ENCODE peak calls at places on chromosomes 1 and 21, in four cellular contexts. One of them, this sample, is unnamed.

GRCh38 chr1:243313635-243314536 is 58.0 kb downstream of the SDCCAG8 start:
- DNase-seq in WTC11: no peak
- DNase-seq in GM12878: peak
- DNase-seq in HepG2: no peak
- DNase-seq in this sample: no peak

GRCh38 chr1:24151175-24151533 is 8.2 kb upstream of the IL22RA1 start:
- DNase-seq in WTC11: peak
- DNase-seq in GM12878: no peak
- DNase-seq in HepG2: peak
- DNase-seq in this sample: no peak

GRCh38 chr21:41429305-41429704 is 3.3 kb downstream of the MX1 start:
- DNase-seq in WTC11: no peak
- DNase-seq in GM12878: no peak
- DNase-seq in HepG2: no peak
- DNase-seq in this sample: no peak

GRCh38 chr1:116478621-116479020 is 92.2 kb downstream of the CD58 start:
- DNase-seq in WTC11: no peak
- DNase-seq in GM12878: no peak
- DNase-seq in HepG2: no peak
- DNase-seq in this sample: no peak

GRCh38 chr1:64363616-64364015 is 106.3 kb upstream of the CACHD1 start:
- DNase-seq in WTC11: no peak
- DNase-seq in GM12878: no peak
- DNase-seq in HepG2: no peak
- DNase-seq in this sample: no peak

GRCh38 chr1:44786138-44786840 is 1.7 kb downstream of the BEST4 start:
- DNase-seq in WTC11: peak
- DNase-seq in GM12878: no peak
- DNase-seq in HepG2: peak
- DNase-seq in this sample: peak

GRCh38 chr1:231931846-231932454 is 305.4 kb downstream of the DISC1 start:
- DNase-seq in WTC11: peak
- DNase-seq in GM12878: no peak
- DNase-seq in HepG2: no peak
- DNase-seq in this sample: peak

GRCh38 chr1:186896211-186896610 is 67.5 kb downstream of the PLA2G4A start:
- DNase-seq in WTC11: no peak
- DNase-seq in GM12878: no peak
- DNase-seq in HepG2: no peak
- DNase-seq in this sample: no peak

GRCh38 chr1:17250601-17251000 is 1.7 kb downstream of the PADI3 start:
- DNase-seq in WTC11: no peak
- DNase-seq in GM12878: no peak
- DNase-seq in HepG2: no peak
- DNase-seq in this sample: no peak

GRCh38 chr1:180926164-180926981 is 13.7 kb downstream of the KIAA1614 start:
- DNase-seq in WTC11: no peak
- DNase-seq in GM12878: no peak
- DNase-seq in HepG2: no peak
- DNase-seq in this sample: no peak

GRCh38 chr21:16040601-16041000 is 310.8 kb downstream of the USP25 start:
- DNase-seq in WTC11: no peak
- DNase-seq in GM12878: no peak
- DNase-seq in HepG2: peak
- DNase-seq in this sample: no peak

GRCh38 chr1:193700710-193701355 is 514.4 kb upstream of the B3GALT2 start:
- DNase-seq in WTC11: no peak
- DNase-seq in GM12878: no peak
- DNase-seq in HepG2: no peak
- DNase-seq in this sample: no peak

GRCh38 chr1:228029281-228029680 is 22.5 kb downstream of the WNT3A start:
- DNase-seq in WTC11: no peak
- DNase-seq in GM12878: no peak
- DNase-seq in HepG2: no peak
- DNase-seq in this sample: no peak

GRCh38 chr1:182484531-182485257 is 34.7 kb downstream of the RGSL1 start:
- DNase-seq in WTC11: peak
- DNase-seq in GM12878: peak
- DNase-seq in HepG2: no peak
- DNase-seq in this sample: peak

GRCh38 chr1:74596770-74597169 is 76.8 kb downstream of the ERICH3 start:
- DNase-seq in WTC11: no peak
- DNase-seq in GM12878: no peak
- DNase-seq in HepG2: no peak
- DNase-seq in this sample: no peak

GRCh38 chr1:155729031-155729898 is 40.4 kb downstream of the DAP3 start:
- DNase-seq in WTC11: peak
- DNase-seq in GM12878: no peak
- DNase-seq in HepG2: peak
- DNase-seq in this sample: peak

GRCh38 chr1:208043690-208044089 is 132.8 kb upstream of the CD34 start:
- DNase-seq in WTC11: no peak
- DNase-seq in GM12878: no peak
- DNase-seq in HepG2: no peak
- DNase-seq in this sample: no peak

GRCh38 chr1:107434379-107434728 is 293.5 kb downstream of the NTNG1 start:
- DNase-seq in WTC11: no peak
- DNase-seq in GM12878: no peak
- DNase-seq in HepG2: no peak
- DNase-seq in this sample: no peak

GRCh38 chr1:218281285-218281684 is 3.8 kb upstream of the RRP15 start:
- DNase-seq in WTC11: no peak
- DNase-seq in GM12878: no peak
- DNase-seq in HepG2: peak
- DNase-seq in this sample: no peak

GRCh38 chr1:245859510-245860114 is 647.5 kb downstream of the SMYD3 start:
- DNase-seq in WTC11: no peak
- DNase-seq in GM12878: no peak
- DNase-seq in HepG2: no peak
- DNase-seq in this sample: no peak

GRCh38 chr1:100053727-100054126 is 79.0 kb downstream of the SASS6 start:
- DNase-seq in WTC11: no peak
- DNase-seq in GM12878: no peak
- DNase-seq in HepG2: no peak
- DNase-seq in this sample: no peak

GRCh38 chr1:24705260-24706073 is 39.8 kb upstream of the CLIC4 start:
- DNase-seq in WTC11: peak
- DNase-seq in GM12878: peak
- DNase-seq in HepG2: peak
- DNase-seq in this sample: peak

GRCh38 chr1:32903991-32904776 is 3.0 kb upstream of the TMEM54 start:
- DNase-seq in WTC11: no peak
- DNase-seq in GM12878: no peak
- DNase-seq in HepG2: no peak
- DNase-seq in this sample: no peak

GRCh38 chr1:79796434-79796833 is 789.9 kb upstream of the ADGRL4 start:
- DNase-seq in WTC11: no peak
- DNase-seq in GM12878: no peak
- DNase-seq in HepG2: no peak
- DNase-seq in this sample: no peak

GRCh38 chr1:225882699-225883615 is 777 bp upstream of the TMEM63A start:
- DNase-seq in WTC11: peak
- DNase-seq in GM12878: no peak
- DNase-seq in HepG2: peak
- DNase-seq in this sample: peak

GRCh38 chr1:32893198-32894018 is 7.1 kb downstream of the HPCA start:
- DNase-seq in WTC11: peak
- DNase-seq in GM12878: no peak
- DNase-seq in HepG2: no peak
- DNase-seq in this sample: peak

GRCh38 chr21:16942703-16943102 is 570.1 kb upstream of the CXADR start:
- DNase-seq in WTC11: peak
- DNase-seq in GM12878: no peak
- DNase-seq in HepG2: peak
- DNase-seq in this sample: no peak

GRCh38 chr1:28855469-28855944 is 43.5 kb downstream of the OPRD1 start:
- DNase-seq in WTC11: no peak
- DNase-seq in GM12878: no peak
- DNase-seq in HepG2: no peak
- DNase-seq in this sample: peak

GRCh38 chr1:191350938-191351337 is 807.3 kb upstream of the RGS18 start:
- DNase-seq in WTC11: no peak
- DNase-seq in GM12878: no peak
- DNase-seq in HepG2: no peak
- DNase-seq in this sample: no peak

GRCh38 chr1:16191916-16192545 is 20.4 kb downstream of the ARHGEF19 start:
- DNase-seq in WTC11: no peak
- DNase-seq in GM12878: no peak
- DNase-seq in HepG2: no peak
- DNase-seq in this sample: no peak

GRCh38 chr1:224331824-224332223 is 1.9 kb upstream of the NVL start:
- DNase-seq in WTC11: no peak
- DNase-seq in GM12878: no peak
- DNase-seq in HepG2: no peak
- DNase-seq in this sample: no peak

GRCh38 chr1:226366290-226366689 is 41.6 kb downstream of the PARP1 start:
- DNase-seq in WTC11: no peak
- DNase-seq in GM12878: no peak
- DNase-seq in HepG2: no peak
- DNase-seq in this sample: no peak

GRCh38 chr1:200899451-200899915 is 4.8 kb downstream of the INAVA start:
- DNase-seq in WTC11: no peak
- DNase-seq in GM12878: no peak
- DNase-seq in HepG2: peak
- DNase-seq in this sample: no peak

GRCh38 chr1:162213281-162213909 is 143.9 kb downstream of the NOS1AP start:
- DNase-seq in WTC11: no peak
- DNase-seq in GM12878: no peak
- DNase-seq in HepG2: peak
- DNase-seq in this sample: no peak

GRCh38 chr1:214476229-214476957 is 75.0 kb downstream of the PTPN14 start:
- DNase-seq in WTC11: no peak
- DNase-seq in GM12878: no peak
- DNase-seq in HepG2: no peak
- DNase-seq in this sample: no peak

GRCh38 chr21:45886610-45887026 is 95.0 kb upstream of the COL6A1 start:
- DNase-seq in WTC11: no peak
- DNase-seq in GM12878: no peak
- DNase-seq in HepG2: no peak
- DNase-seq in this sample: no peak

GRCh38 chr1:45297604-45298356 is 28.9 kb upstream of the HPDL start:
- DNase-seq in WTC11: no peak
- DNase-seq in GM12878: no peak
- DNase-seq in HepG2: peak
- DNase-seq in this sample: no peak

GRCh38 chr1:228018961-228019721 is 12.3 kb downstream of the WNT3A start:
- DNase-seq in WTC11: no peak
- DNase-seq in GM12878: no peak
- DNase-seq in HepG2: no peak
- DNase-seq in this sample: no peak

GRCh38 chr1:110466646-110467280 is 15.8 kb downstream of the PROK1 start:
- DNase-seq in WTC11: no peak
- DNase-seq in GM12878: no peak
- DNase-seq in HepG2: no peak
- DNase-seq in this sample: no peak

GRCh38 chr1:207286747-207287528 is 34.5 kb upstream of the CD55 start:
- DNase-seq in WTC11: no peak
- DNase-seq in GM12878: no peak
- DNase-seq in HepG2: no peak
- DNase-seq in this sample: no peak

DNA sequence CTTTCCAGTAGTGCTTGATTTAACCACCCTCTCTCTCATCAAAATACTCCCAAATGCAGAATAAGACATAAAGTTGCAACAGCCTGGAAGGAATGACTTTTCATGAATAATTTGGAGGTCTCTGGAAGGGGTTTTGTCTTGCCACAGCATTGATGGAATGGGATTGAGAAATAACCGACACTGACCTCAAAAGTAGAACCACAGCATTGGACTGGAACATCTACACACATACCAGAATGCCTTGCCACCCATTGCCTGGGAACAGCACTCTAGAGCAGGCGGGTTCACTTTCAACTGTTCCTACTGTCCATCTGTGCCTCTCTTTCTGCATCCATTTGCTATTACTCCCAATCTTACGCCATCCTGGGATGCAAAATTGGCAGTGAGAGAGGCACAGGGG is 149.1 kb upstream of the USP24 start:
- DNase-seq in WTC11: no peak
- DNase-seq in GM12878: no peak
- DNase-seq in HepG2: no peak
- DNase-seq in this sample: no peak
- TF ChIP-seq CREM in WTC11: no peak
- TF ChIP-seq CREM in GM12878: no peak
- TF ChIP-seq CREM in HepG2: no peak
- TF ChIP-seq CREM in this sample: no peak

DNA sequence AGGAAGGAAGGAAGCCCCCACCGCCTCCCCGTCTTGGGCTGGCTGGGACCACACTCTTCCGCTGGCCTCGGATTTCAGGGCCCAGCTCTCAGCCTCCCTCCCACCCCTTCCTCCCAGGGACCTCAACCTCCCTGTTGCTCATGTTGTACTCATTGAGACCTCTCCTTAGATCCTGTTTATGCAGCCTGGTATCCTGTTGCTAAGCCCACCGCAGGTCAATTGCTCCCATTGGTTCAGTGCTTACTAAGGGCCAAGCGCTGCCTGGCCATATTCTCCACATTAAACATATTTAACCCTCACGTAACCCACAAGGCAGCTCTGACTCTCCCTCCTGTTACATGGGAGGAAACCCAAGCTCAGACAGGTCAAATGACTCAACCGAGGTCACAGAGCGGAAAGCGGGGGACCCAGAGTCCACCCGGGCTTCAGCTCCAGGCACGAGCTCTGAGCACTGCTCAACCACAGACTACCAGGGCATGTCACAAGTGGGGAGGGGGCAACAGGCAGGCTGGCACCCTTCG is 23.2 kb upstream of the H6PD start:
- DNase-seq in WTC11: no peak
- DNase-seq in GM12878: no peak
- DNase-seq in HepG2: peak
- DNase-seq in this sample: no peak
- TF ChIP-seq CREM in WTC11: no peak
- TF ChIP-seq CREM in GM12878: no peak
- TF ChIP-seq CREM in HepG2: no peak
- TF ChIP-seq CREM in this sample: no peak

GRCh38 chr21:38716942-38717341 is 88.8 kb upstream of the ETS2 start:
- DNase-seq in WTC11: no peak
- DNase-seq in GM12878: no peak
- DNase-seq in HepG2: no peak
- DNase-seq in this sample: no peak
- TF ChIP-seq CREM in WTC11: no peak
- TF ChIP-seq CREM in GM12878: no peak
- TF ChIP-seq CREM in HepG2: no peak
- TF ChIP-seq CREM in this sample: no peak

GRCh38 chr1:198444792-198445191 is 95.7 kb downstream of the ATP6V1G3 start:
- DNase-seq in WTC11: no peak
- DNase-seq in GM12878: no peak
- DNase-seq in HepG2: no peak
- DNase-seq in this sample: no peak
- TF ChIP-seq CREM in WTC11: no peak
- TF ChIP-seq CREM in GM12878: no peak
- TF ChIP-seq CREM in HepG2: no peak
- TF ChIP-seq CREM in this sample: no peak

This sample was measured in K562.